ENCODE peak calls at places on chromosomes 5 and 9, in six cellular contexts. Q, A, K, R, W and X are unnamed samples.

GRCh38 chr5:148912146-148912545 is 85.7 kb downstream of the ADRB2 start:
- DNase-seq in Q (no peak), A (no peak), K (no peak), R (no peak), W (no peak), X (no peak)

GRCh38 chr5:151917931-151918330 is 6.7 kb downstream of the GLRA1 start:
- DNase-seq in Q (no peak), A (no peak), K (no peak), R (no peak), W (no peak), X (no peak)

GRCh38 chr5:127311349-127311748 is 20.8 kb downstream of the MEGF10 start:
- DNase-seq in Q (peak; percentile 42), A (no peak), K (no peak), R (no peak), W (no peak), X (no peak)

GRCh38 chr9:121797056-121797455 is 145.6 kb downstream of the DAB2IP start:
- DNase-seq in Q (no peak), A (no peak), K (no peak), R (no peak), W (no peak), X (no peak)

GRCh38 chr5:112348387-112348786 is 70.7 kb downstream of the EPB41L4A start:
- DNase-seq in Q (no peak), A (no peak), K (no peak), R (no peak), W (no peak), X (no peak)

GRCh38 chr5:155834271-155834975 is 492.5 kb upstream of the SGCD start:
- DNase-seq in Q (no peak), A (no peak), K (no peak), R (no peak), W (no peak), X (no peak)

GRCh38 chr9:34957492-34958410 is at the start of gene PHF24:
- DNase-seq in Q (no peak), A (peak; percentile 50), K (peak; percentile 24), R (no peak), W (peak; percentile 1), X (peak; percentile 30)

GRCh38 chr9:95175523-95175922 is 142.0 kb downstream of the FANCC start:
- DNase-seq in Q (no peak), A (peak; percentile 38), K (no peak), R (no peak), W (no peak), X (no peak)

GRCh38 chr5:81572201-81572600 is 178.3 kb upstream of the ACOT12 start:
- DNase-seq in Q (no peak), A (no peak), K (no peak), R (no peak), W (no peak), X (no peak)

GRCh38 chr5:98454904-98455303 is 318.6 kb upstream of the RGMB start:
- DNase-seq in Q (peak; percentile 8), A (no peak), K (no peak), R (peak; percentile 18), W (no peak), X (no peak)

GRCh38 chr9:133949486-133950061 is 42.5 kb downstream of the VAV2 start:
- DNase-seq in Q (no peak), A (no peak), K (no peak), R (no peak), W (no peak), X (no peak)

GRCh38 chr9:136881691-136882108 is 4.6 kb upstream of the TRAF2 start:
- DNase-seq in Q (no peak), A (no peak), K (no peak), R (peak; percentile 48), W (peak; percentile 21), X (peak; percentile 61)

GRCh38 chr5:157630341-157630740 is 21.9 kb downstream of the SOX30 start:
- DNase-seq in Q (no peak), A (no peak), K (no peak), R (no peak), W (no peak), X (no peak)

GRCh38 chr5:106292654-106293053 is 1378.1 kb downstream of the EFNA5 start:
- DNase-seq in Q (no peak), A (no peak), K (no peak), R (no peak), W (no peak), X (no peak)

GRCh38 chr5:73170522-73170921 is 2.5 kb upstream of the TMEM174 start:
- DNase-seq in Q (peak; percentile 50), A (no peak), K (no peak), R (peak; percentile 11), W (no peak), X (no peak)

GRCh38 chr9:89576404-89576824 is 28.4 kb upstream of the GADD45G start:
- DNase-seq in Q (peak; percentile 31), A (no peak), K (no peak), R (peak; percentile 38), W (peak; percentile 18), X (no peak)

GRCh38 chr5:125026900-125027731 is 280.7 kb upstream of the ZNF608 start:
- DNase-seq in Q (no peak), A (no peak), K (no peak), R (no peak), W (no peak), X (peak; percentile 84)

GRCh38 chr9:124769451-124770358 is 1.4 kb downstream of the NR6A1 start:
- DNase-seq in Q (no peak), A (peak; percentile 66), K (no peak), R (peak; percentile 28), W (no peak), X (peak; percentile 66)

GRCh38 chr9:133995012-133995896 is 3.1 kb upstream of the VAV2 start:
- DNase-seq in Q (no peak), A (no peak), K (no peak), R (peak; percentile 71), W (no peak), X (no peak)

GRCh38 chr9:88950341-88951141 is 40.7 kb upstream of the S1PR3 start:
- DNase-seq in Q (no peak), A (no peak), K (no peak), R (peak; percentile 67), W (no peak), X (peak; percentile 21)

GRCh38 chr5:8730194-8730593 is 815.7 kb downstream of the SEMA5A start:
- DNase-seq in Q (no peak), A (no peak), K (no peak), R (no peak), W (no peak), X (no peak)

GRCh38 chr5:68662804-68663307 is 431.0 kb upstream of the SLC30A5 start:
- DNase-seq in Q (no peak), A (no peak), K (no peak), R (no peak), W (no peak), X (no peak)

GRCh38 chr9:114551750-114552685 is 35.6 kb upstream of the ATP6V1G1 start:
- DNase-seq in Q (no peak), A (peak; percentile 30), K (no peak), R (peak; percentile 89), W (no peak), X (peak; percentile 75)

GRCh38 chr5:115398726-115399125 is 102.3 kb upstream of the CCDC112 start:
- DNase-seq in Q (no peak), A (no peak), K (no peak), R (no peak), W (no peak), X (no peak)

GRCh38 chr5:153636713-153637112 is 146.2 kb downstream of the GRIA1 start:
- DNase-seq in Q (no peak), A (no peak), K (no peak), R (no peak), W (no peak), X (no peak)

GRCh38 chr9:137315581-137316011 is 13.5 kb upstream of the NRARP start:
- DNase-seq in Q (no peak), A (peak; percentile 19), K (peak; percentile 18), R (peak; percentile 14), W (no peak), X (no peak)

GRCh38 chr5:170184007-170184687 is 48.6 kb upstream of the C5orf58 start:
- DNase-seq in Q (peak; percentile 42), A (peak; percentile 83), K (peak; percentile 69), R (peak; percentile 66), W (no peak), X (peak; percentile 81)